ENCODE peak calls at places on chromosomes 7 and 10, in six cellular contexts. M is transverse colon, W is EL, X is myocyte, D is HCT116, R is iris pigment epithelial cell. T is an unnamed sample.

GRCh38 chr10:132710036-132710686 is 75.8 kb downstream of the NKX6-2 start:
- DNase-seq in D (no peak), X (no peak), M (no peak), R (no peak), W (no peak), T (no peak)

GRCh38 chr10:50514995-50515394 is 108.8 kb downstream of the SGMS1 start:
- DNase-seq in X (no peak), W (no peak), M (no peak), D (no peak), R (no peak), T (no peak)

GRCh38 chr7:117319211-117319610 is 3.6 kb downstream of the WNT2 start:
- DNase-seq in D (no peak), M (no peak), X (no peak), R (no peak), W (peak), T (no peak)

GRCh38 chr10:128286413-128287097 is 160.3 kb upstream of the MKI67 start:
- DNase-seq in W (no peak), X (no peak), D (no peak), M (no peak), R (no peak), T (no peak)

GRCh38 chr10:119370972-119371703 is 163.8 kb downstream of the GRK5 start:
- DNase-seq in D (no peak), W (peak), X (no peak), R (peak), M (no peak), T (no peak)

GRCh38 chr10:128632694-128633093 is 506.5 kb upstream of the MKI67 start:
- DNase-seq in R (no peak), D (no peak), W (no peak), M (no peak), X (no peak), T (no peak)

GRCh38 chr10:84224411-84225028 is 824 bp downstream of the LRIT2 start:
- DNase-seq in M (no peak), R (no peak), W (no peak), D (no peak), X (peak), T (no peak)

GRCh38 chr10:60434418-60435046 is 44.9 kb upstream of the ANK3 start:
- DNase-seq in D (peak), X (peak), R (peak), W (peak), M (peak), T (peak)

GRCh38 chr7:25454562-25455031 is 226.3 kb upstream of the NPVF start:
- DNase-seq in R (no peak), M (peak), W (no peak), D (no peak), X (peak), T (no peak)

GRCh38 chr7:14691597-14692203 is 210.9 kb downstream of the DGKB start:
- DNase-seq in M (peak), X (peak), R (peak), D (peak), W (peak), T (peak)

GRCh38 chr7:3267928-3268690 is 32.9 kb upstream of the SDK1 start:
- DNase-seq in X (peak), R (peak), D (no peak), M (no peak), W (peak), T (no peak)

GRCh38 chr7:8418627-8419245 is 14.7 kb upstream of the NXPH1 start:
- DNase-seq in X (peak), D (peak), W (peak), R (peak), M (peak), T (peak)